ENCODE peak calls at places on chromosomes 16 and 17, in four cellular contexts. A is breast epithelium, I is stomach, Q is GM23338. H is an unnamed sample.

GRCh38 chr16:3186946-3187690 is 886 bp upstream of the OR1F1 start:
- DNase-seq in A (no peak), I (no peak), Q (no peak), H (no peak)

GRCh38 chr16:17386229-17386628 is 84.5 kb downstream of the XYLT1 start:
- DNase-seq in A (no peak), I (no peak), Q (no peak), H (no peak)

GRCh38 chr16:14444979-14445810 is 184.9 kb downstream of the PARN start:
- DNase-seq in A (no peak), I (no peak), Q (no peak), H (no peak)

GRCh38 chr17:19647697-19648474 is 665 bp upstream of the ALDH3A2 start:
- DNase-seq in A (peak; percentile 56), I (peak; percentile 54), Q (peak; percentile 69), H (peak; percentile 82)

GRCh38 chr16:49085689-49086088 is 195.9 kb downstream of the CBLN1 start:
- DNase-seq in A (no peak), I (no peak), Q (no peak), H (no peak)

GRCh38 chr17:33316733-33317132 is 23.6 kb upstream of the ASIC2 start:
- DNase-seq in A (no peak), I (no peak), Q (no peak), H (no peak)

GRCh38 chr17:81429813-81430510 is 34.7 kb downstream of the BAHCC1 start:
- DNase-seq in A (no peak), I (no peak), Q (no peak), H (no peak)

GRCh38 chr17:57945999-57946797 is 9.0 kb downstream of the CUEDC1 start:
- DNase-seq in A (no peak), I (no peak), Q (peak; percentile 59), H (no peak)

GRCh38 chr16:58644765-58645487 is 15.3 kb upstream of the CNOT1 start:
- DNase-seq in A (no peak), I (no peak), Q (no peak), H (no peak)

GRCh38 chr16:88809068-88809675 is 2.6 kb downstream of the APRT start:
- DNase-seq in A (no peak), I (no peak), Q (no peak), H (no peak)

GRCh38 chr16:88320947-88321634 is 61.7 kb upstream of the ZNF469 start:
- DNase-seq in A (no peak), I (no peak), Q (no peak), H (no peak)

GRCh38 chr17:2749784-2750181 is 331 bp upstream of the CCDC92B start:
- DNase-seq in A (peak; percentile 22), I (peak; percentile 78), Q (peak; percentile 94), H (peak; percentile 44)

GRCh38 chr16:1974157-1975070 is 2.6 kb downstream of the TBL3 start:
- DNase-seq in A (no peak), I (no peak), Q (no peak), H (no peak)

GRCh38 chr16:12319464-12320030 is 343.0 kb downstream of the SNX29 start:
- DNase-seq in A (no peak), I (peak; percentile 28), Q (peak; percentile 16), H (no peak)

GRCh38 chr16:25066747-25067631 is 44.6 kb upstream of the LCMT1 start:
- DNase-seq in A (peak; percentile 62), I (peak; percentile 87), Q (peak; percentile 88), H (peak; percentile 38)

GRCh38 chr16:85310868-85311585 is 198.8 kb upstream of the CIBAR2 start:
- DNase-seq in A (no peak), I (no peak), Q (peak; percentile 51), H (no peak)

GRCh38 chr16:85432606-85433005 is 180.5 kb upstream of the GSE1 start:
- DNase-seq in A (no peak), I (no peak), Q (no peak), H (no peak)

GRCh38 chr16:2194852-2195315 is 1.5 kb downstream of the CASKIN1 start:
- DNase-seq in A (peak; percentile 56), I (peak; percentile 74), Q (peak; percentile 89), H (peak; percentile 80)

GRCh38 chr16:81716478-81717210 is 62.4 kb upstream of the PLCG2 start:
- DNase-seq in A (no peak), I (no peak), Q (no peak), H (no peak)
- TF ChIP-seq POLR2AphosphoS5 in A (no peak), I (no peak), Q (no peak), H (no peak)

DNA sequence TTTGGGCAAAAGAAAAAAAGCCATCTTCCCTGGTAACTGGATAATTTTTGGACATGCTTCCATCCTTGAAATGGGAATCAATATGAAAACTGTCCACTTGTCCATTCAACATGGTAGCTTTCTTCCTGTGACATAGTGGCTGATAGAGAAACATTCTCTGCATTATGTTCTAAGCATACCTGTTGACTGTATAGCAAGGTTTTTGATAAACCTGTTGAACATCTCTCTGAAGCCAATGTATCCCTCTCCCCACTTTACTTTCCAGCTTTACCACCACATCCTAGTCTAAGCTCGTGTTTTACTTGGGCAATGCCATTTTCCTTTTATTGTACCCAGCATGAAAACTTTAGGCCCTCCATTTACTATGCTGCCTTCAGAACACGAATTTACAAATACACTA is 630.1 kb downstream of the TOX3 start:
- DNase-seq in A (no peak), I (no peak), Q (no peak), H (no peak)
- TF ChIP-seq POLR2AphosphoS5 in A (no peak), I (no peak), Q (no peak), H (no peak)

DNA sequence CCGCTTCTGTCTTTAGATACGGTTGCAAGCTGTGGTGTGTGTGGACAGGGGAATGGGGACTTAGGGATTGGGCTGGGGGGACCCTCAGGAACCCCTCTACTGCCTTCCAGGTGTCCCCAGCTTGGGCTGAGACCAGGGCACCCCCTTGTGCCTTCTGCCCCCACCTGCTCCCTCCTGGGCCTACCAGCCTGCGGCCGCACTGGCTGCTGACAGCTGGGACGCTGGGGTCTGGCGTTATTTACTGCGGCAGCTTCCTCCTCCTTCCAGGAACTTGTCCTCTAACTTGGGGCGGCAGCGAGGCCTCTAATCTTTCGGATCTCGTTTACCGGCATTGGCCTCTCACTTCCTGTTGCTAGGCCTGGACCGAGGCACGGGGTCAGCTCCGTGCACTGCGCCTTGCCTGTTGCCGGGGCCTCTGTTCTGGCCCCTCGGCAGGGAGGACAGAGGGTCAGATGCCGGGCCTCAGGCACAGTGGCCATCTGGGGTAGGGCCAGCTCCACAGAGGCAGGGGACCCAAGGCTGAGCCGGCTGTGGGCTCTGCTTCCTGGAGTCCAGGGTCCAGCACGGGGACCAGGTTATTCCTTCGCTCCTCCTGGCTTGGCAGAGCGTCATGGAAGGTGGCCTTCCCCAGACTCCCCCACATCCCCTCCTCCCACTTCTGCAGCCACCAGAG is 31.8 kb downstream of the TMEM235 start:
- DNase-seq in A (no peak), I (peak; percentile 75), Q (no peak), H (peak; percentile 49)
- TF ChIP-seq POLR2AphosphoS5 in A (peak; percentile 43), I (peak; percentile 85), Q (no peak), H (no peak)

DNA sequence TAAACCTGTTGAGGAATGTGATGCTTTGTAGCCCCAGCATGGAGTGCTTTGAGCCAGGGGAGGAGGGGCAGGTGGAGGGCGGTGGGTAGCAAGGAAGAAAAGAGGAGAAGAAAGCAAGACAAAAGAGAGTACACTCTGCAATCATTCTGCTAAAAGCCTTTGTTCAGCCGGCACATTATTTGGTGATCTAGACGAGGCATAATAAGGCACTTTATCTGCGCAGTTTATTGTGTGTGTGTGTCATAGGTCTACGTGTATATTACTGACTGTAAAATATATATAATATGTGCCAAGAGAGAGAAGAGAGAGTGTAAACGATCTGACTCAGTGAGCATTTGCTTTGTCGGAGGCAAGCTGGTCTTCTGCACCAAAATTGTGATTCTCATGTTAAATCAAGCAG is 139.2 kb downstream of the SOX9 start:
- DNase-seq in A (no peak), I (no peak), Q (no peak), H (no peak)
- TF ChIP-seq POLR2AphosphoS5 in A (no peak), I (no peak), Q (no peak), H (no peak)

GRCh38 chr17:77968788-77969187 is 10.3 kb downstream of the TNRC6C start:
- DNase-seq in A (no peak), I (no peak), Q (no peak), H (no peak)
- TF ChIP-seq POLR2AphosphoS5 in A (no peak), I (no peak), Q (no peak), H (no peak)

DNA sequence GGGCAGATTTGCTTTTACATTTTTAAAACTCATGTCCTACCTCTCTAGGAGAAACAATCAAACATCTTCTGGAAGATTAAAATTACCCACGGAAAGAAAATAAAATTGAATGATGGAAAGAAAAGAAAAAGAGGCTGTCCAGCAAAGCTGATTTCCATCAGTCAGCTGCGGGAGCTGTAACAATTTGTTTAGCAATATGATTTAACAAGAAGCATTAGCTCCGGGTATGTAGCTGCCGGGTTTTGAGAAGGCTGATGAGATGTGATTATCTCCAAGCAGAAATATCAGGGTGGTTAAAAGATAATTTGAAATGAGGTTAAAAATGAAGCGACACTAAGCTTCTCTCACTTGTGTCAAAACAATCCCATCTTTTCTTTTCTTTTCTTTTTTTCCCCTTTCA is 608.9 kb upstream of the SALL1 start:
- DNase-seq in A (no peak), I (no peak), Q (no peak), H (no peak)
- TF ChIP-seq POLR2AphosphoS5 in A (no peak), I (no peak), Q (no peak), H (no peak)

GRCh38 chr17:29107084-29107483 is 64.1 kb downstream of the PIPOX start:
- DNase-seq in A (no peak), I (no peak), Q (no peak), H (no peak)
- TF ChIP-seq POLR2AphosphoS5 in A (no peak), I (no peak), Q (no peak), H (no peak)